ENCODE peak calls at places on chromosomes 3 and 15, in four cellular contexts. A is EL, P is mesendoderm, Z is LoVo. Q is an unnamed sample.

GRCh38 chr3:118628704-118629341 is 405.8 kb downstream of the IGSF11 start:
- DNase-seq in Z (peak; percentile 50), P (peak; percentile 89), A (peak; percentile 47), Q (peak; percentile 59)

GRCh38 chr15:55588070-55588817 is at the start of gene PYGO1:
- DNase-seq in Z (no peak), A (peak; percentile 72), P (peak; percentile 85), Q (no peak)

GRCh38 chr3:160413613-160414248 is 14.3 kb downstream of the SMC4 start:
- DNase-seq in P (peak; percentile 84), A (peak; percentile 80), Z (peak; percentile 84), Q (peak; percentile 60)

GRCh38 chr15:77870195-77871065 is 207.1 kb downstream of the TBC1D2B start:
- DNase-seq in Z (peak; percentile 74), A (peak; percentile 62), P (peak; percentile 75), Q (peak; percentile 59)

GRCh38 chr15:57329582-57330367 is 46.5 kb upstream of the CGNL1 start:
- DNase-seq in A (no peak), P (no peak), Z (no peak), Q (no peak)

GRCh38 chr15:85782112-85782511 is 12.6 kb downstream of the KLHL25 start:
- DNase-seq in Z (no peak), A (no peak), P (no peak), Q (no peak)

GRCh38 chr3:12351145-12351544 is 62.3 kb downstream of the PPARG start:
- DNase-seq in Z (no peak), P (no peak), A (no peak), Q (no peak)

GRCh38 chr15:98834976-98835375 is 172.6 kb downstream of the PGPEP1L start:
- DNase-seq in Z (no peak), P (no peak), A (no peak), Q (no peak)

GRCh38 chr15:45456212-45457106 is 66.1 kb downstream of the SLC30A4 start:
- DNase-seq in Z (peak; percentile 87), P (peak; percentile 77), A (peak; percentile 100), Q (peak; percentile 90)

GRCh38 chr3:170232266-170232665 is 10.0 kb downstream of the PRKCI start:
- DNase-seq in Z (no peak), P (no peak), A (no peak), Q (no peak)

GRCh38 chr3:104960579-104960978 is 406.1 kb upstream of the ALCAM start:
- DNase-seq in A (peak; percentile 52), Z (no peak), P (no peak), Q (no peak)

GRCh38 chr3:194573680-194574437 is 59.4 kb downstream of the TMEM44 start:
- DNase-seq in P (peak; percentile 84), A (peak; percentile 68), Z (no peak), Q (no peak)

GRCh38 chr3:115783938-115784738 is 160.8 kb downstream of the GAP43 start:
- DNase-seq in A (peak; percentile 93), Z (peak; percentile 90), P (peak; percentile 94), Q (peak; percentile 83)

GRCh38 chr15:32886441-32886840 is 168.6 kb downstream of the GREM1 start:
- DNase-seq in Z (no peak), A (no peak), P (no peak), Q (no peak)

GRCh38 chr3:60045686-60046085 is 995.9 kb upstream of the CFAP20DC start:
- DNase-seq in A (no peak), P (no peak), Z (no peak), Q (no peak)

GRCh38 chr15:86611392-86612040 is 531.8 kb downstream of the AGBL1 start:
- DNase-seq in A (peak; percentile 2), Z (peak; percentile 69), P (peak; percentile 64), Q (no peak)

GRCh38 chr15:20345401-20345958 is 196.1 kb downstream of the GOLGA6L6 start:
- DNase-seq in P (no peak), A (no peak), Z (no peak), Q (no peak)

GRCh38 chr3:172087827-172088580 is 48.6 kb downstream of the FNDC3B start:
- DNase-seq in Z (no peak), P (no peak), A (no peak), Q (no peak)

GRCh38 chr3:122146466-122146865 is 37.0 kb upstream of the CASR start:
- DNase-seq in P (no peak), A (peak; percentile 34), Z (no peak), Q (no peak)

GRCh38 chr3:45688194-45688881 is 858 bp upstream of the SACM1L start:
- DNase-seq in A (peak; percentile 50), P (peak; percentile 84), Z (peak; percentile 27), Q (no peak)

GRCh38 chr3:42301446-42302175 is 35.6 kb upstream of the CCK start:
- DNase-seq in Z (no peak), P (no peak), A (peak; percentile 19), Q (no peak)

GRCh38 chr3:121662742-121663141 is 2.0 kb upstream of the HCLS1 start:
- DNase-seq in A (no peak), Z (no peak), P (no peak), Q (no peak)

GRCh38 chr15:69502470-69503045 is 49.9 kb downstream of the RPLP1 start:
- DNase-seq in A (no peak), Z (no peak), P (no peak), Q (no peak)

GRCh38 chr3:126544596-126545281 is 14.0 kb downstream of the C3orf22 start:
- DNase-seq in Z (no peak), A (no peak), P (no peak), Q (no peak)

GRCh38 chr3:9947025-9947995 is 4.9 kb downstream of the PRRT3 start:
- DNase-seq in Z (peak; percentile 89), A (peak; percentile 79), P (peak; percentile 88), Q (peak; percentile 74)

GRCh38 chr15:98719169-98719515 is 70.8 kb downstream of the IGF1R start:
- DNase-seq in A (peak; percentile 59), Z (no peak), P (no peak), Q (no peak)

GRCh38 chr3:122415104-122415744 is 638 bp downstream of the WDR5B start:
- DNase-seq in A (peak; percentile 54), P (peak; percentile 70), Z (peak; percentile 67), Q (peak; percentile 52)

GRCh38 chr15:53260647-53261046 is 470.5 kb upstream of the ONECUT1 start:
- DNase-seq in A (no peak), P (no peak), Z (no peak), Q (no peak)

Q was measured in HCT116.